ENCODE peak calls at places on chromosome 9, in nine cellular contexts. S, F, A, X, O, B, U, V and I are unnamed samples.

GRCh38 chr9:107491081-107492053 is 1.8 kb upstream of the KLF4 start:
- DNase-seq in O (no peak), S (no peak), B (no peak), X (no peak), A (peak; percentile 49), V (no peak), U (no peak), F (no peak), I (no peak)

GRCh38 chr9:37446401-37446800 is 18.8 kb downstream of the ZBTB5 start:
- DNase-seq in A (no peak), V (no peak), F (no peak), X (no peak), B (no peak), O (no peak), S (no peak), U (no peak), I (no peak)

GRCh38 chr9:106769331-106769730 is 93.6 kb upstream of the ZNF462 start:
- DNase-seq in V (no peak), S (no peak), F (no peak), O (no peak), B (no peak), X (no peak), A (no peak), U (no peak), I (no peak)

GRCh38 chr9:36976371-36977030 is 57.6 kb downstream of the PAX5 start:
- DNase-seq in F (no peak), O (no peak), S (no peak), X (no peak), U (peak; percentile 36), A (no peak), V (no peak), B (no peak), I (no peak)

GRCh38 chr9:131584858-131585257 is 39.5 kb downstream of the PRRT1B start:
- DNase-seq in V (no peak), U (no peak), A (no peak), F (no peak), B (no peak), S (no peak), O (no peak), X (no peak), I (no peak)

GRCh38 chr9:76733096-76733495 is 31.1 kb upstream of the PCA3 start:
- DNase-seq in F (no peak), U (no peak), B (no peak), V (no peak), X (no peak), O (no peak), A (no peak), S (no peak), I (no peak)

GRCh38 chr9:131838581-131839280 is 98.9 kb upstream of the RAPGEF1 start:
- DNase-seq in F (no peak), A (no peak), S (no peak), V (no peak), B (no peak), O (no peak), U (no peak), X (no peak), I (no peak)

GRCh38 chr9:88652876-88653275 is 117.9 kb downstream of the NXNL2 start:
- DNase-seq in F (no peak), U (no peak), V (no peak), S (no peak), X (no peak), O (no peak), B (no peak), A (no peak), I (no peak)

GRCh38 chr9:137482094-137482781 is 23.1 kb upstream of the NSMF start:
- DNase-seq in A (no peak), V (peak; percentile 31), F (no peak), X (peak; percentile 90), O (peak; percentile 18), U (peak; percentile 71), B (no peak), S (no peak), I (no peak)